ENCODE peak calls at places on chromosomes 1 and 21, in eight cellular contexts. One of them, this sample, is unnamed.

GRCh38 chr21:33875026-33875695 is 40.4 kb downstream of the ATP5PO start:
- DNase-seq in MM.1S: no peak
- DNase-seq in left ventricle myocardium inferior: no peak
- DNase-seq in hepatocyte: no peak
- DNase-seq in left lung: no peak
- DNase-seq in A549: no peak
- DNase-seq in ovary: no peak
- DNase-seq in testis: no peak
- DNase-seq in this sample: no peak

GRCh38 chr1:200258447-200259375 is 151.1 kb downstream of the ZNF281 start:
- DNase-seq in left lung: no peak
- DNase-seq in hepatocyte: no peak
- DNase-seq in MM.1S: peak; percentile 59
- DNase-seq in left ventricle myocardium inferior: no peak
- DNase-seq in testis: no peak
- DNase-seq in A549: peak; percentile 66
- DNase-seq in ovary: no peak
- DNase-seq in this sample: no peak

GRCh38 chr1:92980732-92981647 is 19.7 kb upstream of the DIPK1A start:
- DNase-seq in left lung: no peak
- DNase-seq in A549: no peak
- DNase-seq in ovary: no peak
- DNase-seq in hepatocyte: no peak
- DNase-seq in testis: no peak
- DNase-seq in MM.1S: no peak
- DNase-seq in left ventricle myocardium inferior: no peak
- DNase-seq in this sample: no peak

GRCh38 chr21:39562791-39563770 is 49.7 kb upstream of the B3GALT5 start:
- DNase-seq in MM.1S: no peak
- DNase-seq in left ventricle myocardium inferior: no peak
- DNase-seq in testis: no peak
- DNase-seq in ovary: no peak
- DNase-seq in A549: no peak
- DNase-seq in hepatocyte: no peak
- DNase-seq in left lung: no peak
- DNase-seq in this sample: no peak

GRCh38 chr1:59609245-59609644 is 205.5 kb upstream of the HOOK1 start:
- DNase-seq in ovary: no peak
- DNase-seq in MM.1S: no peak
- DNase-seq in left lung: no peak
- DNase-seq in left ventricle myocardium inferior: no peak
- DNase-seq in A549: no peak
- DNase-seq in testis: no peak
- DNase-seq in hepatocyte: no peak
- DNase-seq in this sample: no peak

GRCh38 chr1:226034482-226034881 is 28.0 kb upstream of the H3-3A start:
- DNase-seq in ovary: peak; percentile 71
- DNase-seq in left lung: peak; percentile 92
- DNase-seq in testis: peak; percentile 46
- DNase-seq in MM.1S: no peak
- DNase-seq in left ventricle myocardium inferior: peak; percentile 83
- DNase-seq in hepatocyte: peak; percentile 62
- DNase-seq in A549: no peak
- DNase-seq in this sample: peak; percentile 93

GRCh38 chr1:187626056-187626455 is 797.3 kb downstream of the PLA2G4A start:
- DNase-seq in left ventricle myocardium inferior: no peak
- DNase-seq in hepatocyte: peak; percentile 18
- DNase-seq in ovary: no peak
- DNase-seq in testis: no peak
- DNase-seq in MM.1S: no peak
- DNase-seq in left lung: no peak
- DNase-seq in A549: no peak
- DNase-seq in this sample: no peak

GRCh38 chr1:227257964-227258363 is 60.3 kb downstream of the CDC42BPA start:
- DNase-seq in A549: no peak
- DNase-seq in testis: no peak
- DNase-seq in left lung: no peak
- DNase-seq in left ventricle myocardium inferior: no peak
- DNase-seq in hepatocyte: no peak
- DNase-seq in MM.1S: no peak
- DNase-seq in ovary: no peak
- DNase-seq in this sample: no peak

GRCh38 chr21:42565886-42566523 is 52.4 kb downstream of the SLC37A1 start:
- DNase-seq in left ventricle myocardium inferior: no peak
- DNase-seq in testis: peak; percentile 4
- DNase-seq in A549: no peak
- DNase-seq in ovary: peak; percentile 21
- DNase-seq in left lung: peak; percentile 75
- DNase-seq in hepatocyte: no peak
- DNase-seq in MM.1S: no peak
- DNase-seq in this sample: peak; percentile 62

GRCh38 chr1:207414606-207415108 is 39.5 kb upstream of the CR2 start:
- DNase-seq in left ventricle myocardium inferior: no peak
- DNase-seq in ovary: no peak
- DNase-seq in A549: no peak
- DNase-seq in left lung: no peak
- DNase-seq in testis: no peak
- DNase-seq in MM.1S: peak; percentile 82
- DNase-seq in hepatocyte: no peak
- DNase-seq in this sample: no peak

GRCh38 chr1:150836129-150836773 is 28.2 kb upstream of the CTSK start:
- DNase-seq in left lung: no peak
- DNase-seq in testis: peak; percentile 32
- DNase-seq in hepatocyte: peak; percentile 7
- DNase-seq in A549: no peak
- DNase-seq in MM.1S: no peak
- DNase-seq in left ventricle myocardium inferior: no peak
- DNase-seq in ovary: no peak
- DNase-seq in this sample: no peak

DNA sequence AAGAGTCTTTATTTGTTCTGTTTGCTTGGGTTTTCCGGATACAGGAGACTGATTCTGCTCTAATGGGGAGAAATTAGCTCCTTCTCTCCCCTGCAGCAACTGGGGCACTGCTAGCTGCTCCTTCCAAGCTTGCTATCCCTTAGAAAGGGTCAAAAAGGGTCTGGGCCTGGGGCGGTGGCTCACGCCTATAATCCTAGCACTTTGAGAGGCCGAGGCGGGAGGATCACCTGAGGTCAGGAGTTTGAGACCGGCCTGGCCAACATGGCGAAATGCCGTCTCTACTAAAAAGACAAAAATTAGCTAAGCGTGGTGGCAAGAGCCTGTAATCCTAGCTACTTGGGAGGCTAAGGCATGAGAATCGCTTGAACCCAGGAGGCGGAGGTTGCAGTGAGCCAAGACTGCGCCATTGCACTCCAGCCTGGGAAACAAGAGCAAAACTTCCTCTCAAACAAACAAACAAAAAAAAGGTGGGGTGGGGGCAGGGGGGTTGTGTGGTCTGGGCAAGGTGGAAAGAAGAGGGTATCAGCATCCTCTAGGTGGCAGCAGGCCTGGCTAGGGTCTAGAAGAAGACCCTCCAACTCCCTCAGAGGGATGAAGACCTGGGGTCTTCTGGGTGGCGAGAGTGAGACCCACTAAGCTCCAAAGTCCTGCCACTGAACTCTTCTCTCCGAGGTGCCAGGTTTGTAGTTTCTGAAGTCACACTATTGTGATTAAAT is 15.4 kb upstream of the TBX15 start:
- DNase-seq in left ventricle myocardium inferior: no peak
- DNase-seq in hepatocyte: no peak
- DNase-seq in A549: no peak
- DNase-seq in testis: no peak
- DNase-seq in left lung: no peak
- DNase-seq in MM.1S: no peak
- DNase-seq in ovary: no peak
- DNase-seq in this sample: no peak
- TF ChIP-seq CTCF in left ventricle myocardium inferior: no peak
- TF ChIP-seq CTCF in hepatocyte: no peak
- TF ChIP-seq CTCF in A549: no peak
- TF ChIP-seq CTCF in testis: no peak
- TF ChIP-seq CTCF in left lung: no peak
- TF ChIP-seq CTCF in MM.1S: no peak
- TF ChIP-seq CTCF in ovary: no peak
- TF ChIP-seq CTCF in this sample: no peak

GRCh38 chr1:89351622-89352311 is 12.1 kb upstream of the GBP6 start:
- DNase-seq in testis: no peak
- DNase-seq in MM.1S: no peak
- DNase-seq in hepatocyte: no peak
- DNase-seq in left lung: no peak
- DNase-seq in left ventricle myocardium inferior: no peak
- DNase-seq in A549: no peak
- DNase-seq in ovary: no peak
- DNase-seq in this sample: no peak
- H3K27ac ChIP-seq in testis: no peak overlapping the region
- H3K27ac ChIP-seq in MM.1S: no peak overlapping the region
- H3K27ac ChIP-seq in hepatocyte: no peak overlapping the region
- H3K27ac ChIP-seq in left lung: peak overlapping the region; percentile 73
- H3K27ac ChIP-seq in left ventricle myocardium inferior: no peak overlapping the region
- H3K27ac ChIP-seq in A549: no peak overlapping the region
- H3K27ac ChIP-seq in ovary: no peak overlapping the region
- H3K27ac ChIP-seq in this sample: no peak overlapping the region

GRCh38 chr21:17794631-17795030 is 24.5 kb downstream of the C21orf91 start:
- DNase-seq in MM.1S: no peak
- DNase-seq in hepatocyte: no peak
- DNase-seq in left ventricle myocardium inferior: no peak
- DNase-seq in A549: no peak
- DNase-seq in testis: no peak
- DNase-seq in ovary: no peak
- DNase-seq in left lung: no peak
- DNase-seq in this sample: no peak
- H3K4me3 ChIP-seq in MM.1S: peak overlapping the region; percentile 47
- H3K4me3 ChIP-seq in hepatocyte: no peak overlapping the region
- H3K4me3 ChIP-seq in left ventricle myocardium inferior: peak overlapping the region; percentile 54
- H3K4me3 ChIP-seq in A549: no peak overlapping the region
- H3K4me3 ChIP-seq in testis: no peak overlapping the region
- H3K4me3 ChIP-seq in ovary: no peak overlapping the region
- H3K4me3 ChIP-seq in left lung: no peak overlapping the region
- H3K4me3 ChIP-seq in this sample: peak overlapping the region; percentile 62

GRCh38 chr1:156246241-156246761 is 1.6 kb downstream of the PAQR6 start:
- DNase-seq in A549: no peak
- DNase-seq in ovary: no peak
- DNase-seq in hepatocyte: no peak
- DNase-seq in testis: no peak
- DNase-seq in left ventricle myocardium inferior: no peak
- DNase-seq in MM.1S: no peak
- DNase-seq in left lung: no peak
- DNase-seq in this sample: no peak

GRCh38 chr1:156248323-156248683 is 447 bp upstream of the PAQR6 start:
- DNase-seq in left lung: no peak
- DNase-seq in left ventricle myocardium inferior: no peak
- DNase-seq in testis: no peak
- DNase-seq in hepatocyte: no peak
- DNase-seq in A549: no peak
- DNase-seq in ovary: no peak
- DNase-seq in MM.1S: no peak
- DNase-seq in this sample: no peak

GRCh38 chr1:156245451-156246232 is 2.2 kb downstream of the PAQR6 start:
- DNase-seq in A549: no peak
- DNase-seq in MM.1S: no peak
- DNase-seq in testis: no peak
- DNase-seq in ovary: peak; percentile 49
- DNase-seq in left lung: peak; percentile 85
- DNase-seq in left ventricle myocardium inferior: no peak
- DNase-seq in hepatocyte: peak; percentile 43
- DNase-seq in this sample: no peak

GRCh38 chr1:156247460-156248322 is at the start of gene PAQR6:
- DNase-seq in left ventricle myocardium inferior: peak; percentile 28
- DNase-seq in testis: peak; percentile 58
- DNase-seq in ovary: peak; percentile 40
- DNase-seq in A549: no peak
- DNase-seq in left lung: no peak
- DNase-seq in MM.1S: no peak
- DNase-seq in hepatocyte: no peak
- DNase-seq in this sample: no peak

DNA sequence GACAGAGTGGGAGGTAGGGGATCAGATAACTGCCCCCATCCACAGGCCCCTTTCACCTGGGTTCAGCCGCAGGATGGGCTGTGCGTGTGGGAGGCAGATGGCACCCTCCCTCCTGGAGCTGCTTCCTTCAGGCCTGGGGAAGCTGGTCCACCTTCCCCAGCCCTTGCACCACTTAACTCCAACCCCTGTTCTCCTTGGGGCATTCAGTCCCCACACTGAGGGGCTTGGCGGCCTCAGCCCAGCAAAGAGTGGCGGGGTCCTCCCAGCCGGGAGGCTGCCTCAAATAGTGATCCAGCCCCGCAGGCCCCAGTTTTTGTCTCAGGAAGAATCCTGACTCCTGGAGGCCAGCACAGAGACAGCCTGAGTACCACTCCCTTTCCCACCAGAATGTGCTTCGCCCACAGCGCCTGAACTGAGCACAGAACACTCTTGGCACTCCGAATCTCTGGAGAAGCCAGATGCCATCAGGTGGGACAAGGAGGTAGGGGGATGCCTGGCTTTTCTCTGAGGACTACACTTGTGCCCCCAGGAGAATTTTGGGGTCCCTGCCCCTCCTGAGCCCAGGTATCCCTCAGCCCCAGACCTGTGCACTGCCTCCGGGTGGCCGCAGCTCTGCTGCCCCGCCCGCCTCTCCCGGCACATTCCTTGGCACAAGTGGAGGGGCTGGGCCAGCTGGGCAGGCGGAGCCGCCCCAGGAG is 945 bp downstream of the PAQR6 start:
- DNase-seq in left lung: peak; percentile 84
- DNase-seq in left ventricle myocardium inferior: no peak
- DNase-seq in ovary: peak; percentile 39
- DNase-seq in testis: no peak
- DNase-seq in hepatocyte: no peak
- DNase-seq in A549: no peak
- DNase-seq in MM.1S: no peak
- DNase-seq in this sample: no peak
- TF ChIP-seq CTCF in left lung: no peak
- TF ChIP-seq CTCF in left ventricle myocardium inferior: no peak
- TF ChIP-seq CTCF in ovary: no peak
- TF ChIP-seq CTCF in testis: no peak
- TF ChIP-seq CTCF in hepatocyte: no peak
- TF ChIP-seq CTCF in A549: no peak
- TF ChIP-seq CTCF in MM.1S: no peak
- TF ChIP-seq CTCF in this sample: no peak

GRCh38 chr1:55334140-55334539 is 119.0 kb upstream of the USP24 start:
- DNase-seq in hepatocyte: no peak
- DNase-seq in MM.1S: no peak
- DNase-seq in left lung: no peak
- DNase-seq in ovary: no peak
- DNase-seq in left ventricle myocardium inferior: no peak
- DNase-seq in testis: no peak
- DNase-seq in A549: no peak
- DNase-seq in this sample: no peak
- H3K27ac ChIP-seq in hepatocyte: no peak overlapping the region
- H3K27ac ChIP-seq in MM.1S: no peak overlapping the region
- H3K27ac ChIP-seq in left lung: no peak overlapping the region
- H3K27ac ChIP-seq in ovary: no peak overlapping the region
- H3K27ac ChIP-seq in left ventricle myocardium inferior: no peak overlapping the region
- H3K27ac ChIP-seq in testis: no peak overlapping the region
- H3K27ac ChIP-seq in A549: peak overlapping the region; percentile 43
- H3K27ac ChIP-seq in this sample: no peak overlapping the region

GRCh38 chr1:102628008-102628736 is 480.1 kb downstream of the COL11A1 start:
- DNase-seq in left ventricle myocardium inferior: no peak
- DNase-seq in A549: peak; percentile 6
- DNase-seq in testis: no peak
- DNase-seq in hepatocyte: peak; percentile 20
- DNase-seq in MM.1S: no peak
- DNase-seq in left lung: no peak
- DNase-seq in ovary: no peak
- DNase-seq in this sample: no peak
- H3K4me3 ChIP-seq in left ventricle myocardium inferior: no peak overlapping the region
- H3K4me3 ChIP-seq in A549: no peak overlapping the region
- H3K4me3 ChIP-seq in testis: no peak overlapping the region
- H3K4me3 ChIP-seq in hepatocyte: no peak overlapping the region
- H3K4me3 ChIP-seq in MM.1S: no peak overlapping the region
- H3K4me3 ChIP-seq in left lung: no peak overlapping the region
- H3K4me3 ChIP-seq in ovary: no peak overlapping the region
- H3K4me3 ChIP-seq in this sample: no peak overlapping the region

GRCh38 chr1:6034750-6035096 is 11.0 kb upstream of the KCNAB2 start:
- DNase-seq in MM.1S: no peak
- DNase-seq in hepatocyte: no peak
- DNase-seq in left lung: no peak
- DNase-seq in left ventricle myocardium inferior: no peak
- DNase-seq in A549: no peak
- DNase-seq in ovary: no peak
- DNase-seq in testis: no peak
- DNase-seq in this sample: no peak
- TF ChIP-seq CTCF in MM.1S: peak; percentile 3
- TF ChIP-seq CTCF in hepatocyte: no peak
- TF ChIP-seq CTCF in left lung: no peak
- TF ChIP-seq CTCF in left ventricle myocardium inferior: peak; percentile 13
- TF ChIP-seq CTCF in A549: no peak
- TF ChIP-seq CTCF in ovary: no peak
- TF ChIP-seq CTCF in testis: no peak
- TF ChIP-seq CTCF in this sample: no peak